ENCODE peak calls at places on chromosome 15, in nine cellular contexts. F, O, D, R, L, Y, H, W and B are unnamed samples.
A peak's percentile ranks its signal among the peaks of the same experiment; 100 is the strongest.

GRCh38 chr15:88744548-88745020 is 58.7 kb upstream of the ACAN start:
- DNase-seq in D (no peak), Y (peak; percentile 9), R (peak; percentile 9), F (no peak), W (no peak), H (no peak), L (no peak), O (no peak), B (no peak)

GRCh38 chr15:40091861-40092415 is 16.7 kb downstream of the BMF start:
- DNase-seq in L (no peak), D (no peak), H (no peak), F (no peak), R (no peak), W (no peak), O (no peak), Y (no peak), B (no peak)

GRCh38 chr15:35481064-35481463 is 64.9 kb downstream of the DPH6 start:
- DNase-seq in W (no peak), F (no peak), R (no peak), O (no peak), H (no peak), L (no peak), D (no peak), Y (no peak), B (no peak)

GRCh38 chr15:26731965-26732364 is 40.9 kb downstream of the GABRB3 start:
- DNase-seq in R (no peak), L (no peak), O (no peak), F (no peak), H (no peak), W (no peak), D (no peak), Y (no peak), B (no peak)

GRCh38 chr15:44193651-44194396 is 1.2 kb downstream of the FRMD5 start:
- DNase-seq in O (no peak), Y (no peak), F (peak; percentile 64), L (no peak), W (no peak), H (no peak), D (no peak), R (peak; percentile 8), B (no peak)

GRCh38 chr15:41492597-41493204 is 973 bp upstream of the ITPKA start:
- DNase-seq in Y (no peak), F (no peak), H (no peak), D (no peak), O (no peak), L (no peak), R (no peak), W (no peak), B (no peak)

GRCh38 chr15:38528279-38528678 is 36.3 kb downstream of the RASGRP1 start:
- DNase-seq in F (peak; percentile 90), L (no peak), H (no peak), D (no peak), R (peak; percentile 52), Y (no peak), O (no peak), W (peak; percentile 48), B (no peak)

GRCh38 chr15:31223478-31224350 is 102.9 kb upstream of the KLF13 start:
- DNase-seq in F (no peak), R (no peak), Y (no peak), H (peak; percentile 17), L (no peak), O (peak; percentile 32), D (no peak), W (no peak), B (no peak)

GRCh38 chr15:77702211-77702957 is 69.7 kb upstream of the LINGO1 start:
- DNase-seq in W (no peak), L (no peak), F (peak; percentile 46), Y (peak; percentile 54), H (peak; percentile 19), D (no peak), O (no peak), R (peak; percentile 5), B (no peak)

GRCh38 chr15:84633311-84634227 is 20.5 kb downstream of the WDR73 start:
- DNase-seq in W (no peak), H (peak; percentile 62), O (peak; percentile 76), L (peak; percentile 85), R (peak; percentile 59), Y (no peak), D (peak; percentile 69), F (peak; percentile 86), B (peak; percentile 23)

GRCh38 chr15:78909160-78909695 is 35.6 kb downstream of the CTSH start:
- DNase-seq in F (no peak), R (no peak), O (no peak), D (no peak), W (no peak), L (no peak), Y (no peak), H (no peak), B (no peak)

GRCh38 chr15:78907577-78907976 is 34.9 kb downstream of the MORF4L1 start:
- DNase-seq in W (no peak), Y (peak; percentile 45), H (no peak), R (no peak), L (no peak), O (no peak), D (no peak), F (peak; percentile 38), B (no peak)

GRCh38 chr15:78904599-78905358 is 32.1 kb downstream of the MORF4L1 start:
- DNase-seq in F (no peak), O (no peak), W (no peak), H (no peak), R (no peak), D (no peak), L (no peak), Y (no peak), B (no peak)

GRCh38 chr15:78909791-78910228 is 35.0 kb downstream of the CTSH start:
- DNase-seq in O (no peak), R (peak; percentile 39), F (peak; percentile 69), D (no peak), L (no peak), H (peak; percentile 38), W (no peak), Y (peak; percentile 68), B (no peak)

DNA sequence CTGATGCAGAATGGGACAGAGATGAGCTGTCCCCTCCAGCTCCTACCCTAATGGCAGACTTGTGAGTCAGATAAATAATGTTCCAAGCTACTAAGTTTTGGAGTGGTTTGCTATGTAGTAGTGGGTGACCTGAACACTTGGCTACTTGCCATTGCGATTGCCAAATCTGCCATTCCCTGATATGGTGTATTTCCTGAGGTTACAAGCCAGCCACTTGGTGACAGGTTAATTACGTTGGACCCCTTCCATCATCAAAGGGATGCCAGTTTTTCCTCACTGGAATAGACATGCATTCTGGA is 33.6 kb downstream of the MORF4L1 start:
- DNase-seq in H (no peak), W (peak; percentile 60), L (no peak), R (peak; percentile 77), Y (no peak), F (peak; percentile 93), D (peak; percentile 72), O (no peak), B (no peak)
- H3K36me3 ChIP-seq in H (no peaks in the 10 kb centered on the region), W (peaks cover 20% of the 10 kb centered on the region), L (peaks cover 100% of the 10 kb centered on the region), R (peaks cover 63% of the 10 kb centered on the region), Y (peaks cover 12% of the 10 kb centered on the region), F (peaks cover 71% of the 10 kb centered on the region), D (peaks cover 64% of the 10 kb centered on the region), O (peaks cover 72% of the 10 kb centered on the region), B (peaks cover 29% of the 10 kb centered on the region)

DNA sequence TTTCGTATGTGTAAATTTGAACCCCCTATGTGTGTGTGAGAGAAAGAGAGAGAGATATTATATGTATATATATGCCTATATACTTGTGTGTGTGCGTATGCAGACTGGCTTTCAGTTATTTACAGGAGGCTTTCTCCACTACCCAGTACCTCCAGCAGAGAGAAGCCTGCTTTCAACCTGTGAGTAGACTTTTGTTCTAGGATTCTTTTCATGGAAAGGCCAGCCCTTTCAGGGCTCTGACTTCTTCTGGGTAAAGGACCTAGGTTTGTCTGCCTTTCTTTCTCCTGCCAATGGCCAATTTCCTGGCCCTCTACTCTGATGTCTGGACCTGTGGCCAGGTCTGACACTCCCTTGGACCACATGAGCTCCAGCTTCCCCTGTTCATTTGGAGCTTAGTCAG is 23.8 kb downstream of the LRRC28 start:
- DNase-seq in H (no peak), W (no peak), R (no peak), Y (no peak), L (no peak), D (no peak), F (no peak), O (no peak), B (no peak)
- H3K27me3 ChIP-seq in H (no peaks in the 10 kb centered on the region), W (no peaks in the 10 kb centered on the region), R (no peaks in the 10 kb centered on the region), Y (no peaks in the 10 kb centered on the region), L (no peaks in the 10 kb centered on the region), D (no peaks in the 10 kb centered on the region), F (no peaks in the 10 kb centered on the region), O (no peaks in the 10 kb centered on the region), B (no peaks in the 10 kb centered on the region)

GRCh38 chr15:72732554-72732953 is 46.5 kb downstream of the BBS4 start:
- DNase-seq in Y (no peak), F (no peak), D (no peak), W (no peak), H (no peak), R (no peak), L (no peak), O (no peak), B (no peak)
- H3K36me3 ChIP-seq in Y (no peaks in the 10 kb centered on the region), F (peaks cover 12% of the 10 kb centered on the region), D (peaks cover 37% of the 10 kb centered on the region), W (peaks cover 9% of the 10 kb centered on the region), H (no peaks in the 10 kb centered on the region), R (peaks cover 8% of the 10 kb centered on the region), L (peaks cover 66% of the 10 kb centered on the region), O (peaks cover 73% of the 10 kb centered on the region), B (peaks cover 14% of the 10 kb centered on the region)

DNA sequence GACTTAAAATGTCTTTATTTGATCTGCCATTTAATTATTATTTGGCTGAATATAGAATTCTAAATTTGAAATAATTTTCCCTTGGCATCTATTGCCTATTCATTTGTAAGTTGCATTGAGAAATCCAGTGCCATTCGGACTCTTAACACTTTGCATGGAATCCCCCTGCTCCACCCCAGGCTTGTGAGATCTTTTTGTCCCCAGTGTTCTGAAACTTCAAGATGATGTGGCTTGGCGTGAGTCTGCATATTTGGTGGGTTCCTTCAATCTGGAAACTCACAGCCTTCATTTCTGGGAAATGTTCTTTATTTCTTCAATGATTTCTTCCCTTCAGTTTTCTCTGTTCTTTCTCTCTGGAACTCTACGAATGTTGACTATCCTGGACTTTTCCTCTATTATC is 83.8 kb upstream of the BLM start:
- DNase-seq in O (no peak), L (no peak), R (no peak), H (no peak), W (no peak), Y (no peak), D (no peak), F (no peak), B (no peak)
- H3K27me3 ChIP-seq in O (no peaks in the 10 kb centered on the region), L (no peaks in the 10 kb centered on the region), R (no peaks in the 10 kb centered on the region), H (no peaks in the 10 kb centered on the region), W (no peaks in the 10 kb centered on the region), Y (no peaks in the 10 kb centered on the region), D (no peaks in the 10 kb centered on the region), F (no peaks in the 10 kb centered on the region), B (no peaks in the 10 kb centered on the region)

GRCh38 chr15:48751595-48751994 is 59.3 kb downstream of the CEP152 start:
- DNase-seq in O (no peak), R (no peak), D (no peak), F (peak; percentile 32), L (no peak), W (no peak), H (no peak), Y (no peak), B (no peak)
- H3K36me3 ChIP-seq in O (peaks cover 1% of the 10 kb centered on the region), R (no peaks in the 10 kb centered on the region), D (no peaks in the 10 kb centered on the region), F (no peaks in the 10 kb centered on the region), L (peaks cover 9% of the 10 kb centered on the region), W (no peaks in the 10 kb centered on the region), H (no peaks in the 10 kb centered on the region), Y (no peaks in the 10 kb centered on the region), B (no peaks in the 10 kb centered on the region)

GRCh38 chr15:66253643-66254363 is at the start of gene MEGF11:
- DNase-seq in O (peak; percentile 25), F (peak; percentile 44), W (no peak), Y (no peak), H (no peak), R (no peak), D (no peak), L (no peak), B (no peak)
- H3K27me3 ChIP-seq in O (peaks cover 98% of the 10 kb centered on the region), F (peaks cover 92% of the 10 kb centered on the region), W (peaks cover 60% of the 10 kb centered on the region), Y (peaks cover 41% of the 10 kb centered on the region), H (peaks cover 91% of the 10 kb centered on the region), R (peaks cover 65% of the 10 kb centered on the region), D (no peaks in the 10 kb centered on the region), L (peaks cover 75% of the 10 kb centered on the region), B (peaks cover 28% of the 10 kb centered on the region)